ENCODE peak calls at places on chromosomes 12 and 14, in ten cellular contexts. F is cardiac fibroblast, V is GM06990, N is adrenal gland, P is right atrium auricular region, A is astrocyte of the spinal cord, R is colonic mucosa, G is GM12878, Y is GM10248, I is B cell. W is an unnamed sample.

GRCh38 chr14:66507181-66507721 is 696 bp upstream of the GPHN start:
- DNase-seq in F (no peak), V (no peak), N (no peak), P (no peak), A (no peak), R (no peak), G (no peak), Y (no peak), I (no peak), W (no peak)

GRCh38 chr12:105214670-105215375 is 21.2 kb downstream of the APPL2 start:
- DNase-seq in F (peak), V (no peak), N (no peak), P (no peak), A (no peak), R (peak), G (no peak), Y (no peak), I (no peak), W (no peak)

GRCh38 chr12:80847575-80847974 is 90.2 kb downstream of the LIN7A start:
- DNase-seq in F (no peak), V (no peak), N (no peak), P (no peak), A (no peak), R (no peak), G (no peak), Y (no peak), I (no peak), W (no peak)

GRCh38 chr12:87603727-87604126 is 425.5 kb downstream of the C12orf50 start:
- DNase-seq in F (no peak), V (no peak), N (no peak), P (no peak), A (no peak), R (no peak), G (no peak), Y (no peak), I (no peak), W (no peak)

GRCh38 chr14:104278214-104278534 is 139.8 kb downstream of the KIF26A start:
- DNase-seq in F (no peak), V (no peak), N (no peak), P (no peak), A (no peak), R (no peak), G (no peak), Y (no peak), I (no peak), W (no peak)

GRCh38 chr14:57089901-57090300 is 178.8 kb downstream of the EXOC5 start:
- DNase-seq in F (no peak), V (no peak), N (no peak), P (no peak), A (no peak), R (no peak), G (no peak), Y (no peak), I (no peak), W (no peak)

GRCh38 chr12:89319111-89319510 is 33.2 kb downstream of the DUSP6 start:
- DNase-seq in F (peak), V (no peak), N (peak), P (no peak), A (no peak), R (no peak), G (no peak), Y (no peak), I (no peak), W (no peak)

GRCh38 chr14:81319946-81320345 is 80.2 kb downstream of the STON2 start:
- DNase-seq in F (no peak), V (no peak), N (no peak), P (no peak), A (no peak), R (no peak), G (no peak), Y (no peak), I (no peak), W (no peak)

GRCh38 chr12:80053048-80053790 is 46.1 kb upstream of the OTOGL start:
- DNase-seq in F (peak), V (no peak), N (peak), P (peak), A (peak), R (peak), G (no peak), Y (no peak), I (no peak), W (no peak)

GRCh38 chr14:105019861-105020814 is 745 bp downstream of the CDCA4 start:
- DNase-seq in F (peak), V (peak), N (peak), P (no peak), A (peak), R (peak), G (no peak), Y (peak), I (peak), W (peak)

GRCh38 chr14:60632777-60633176 is 16.5 kb downstream of the SIX1 start:
- DNase-seq in F (no peak), V (no peak), N (no peak), P (no peak), A (no peak), R (no peak), G (peak), Y (no peak), I (no peak), W (no peak)

GRCh38 chr14:32513571-32514009 is 184.5 kb downstream of the AKAP6 start:
- DNase-seq in F (peak), V (no peak), N (no peak), P (no peak), A (peak), R (no peak), G (no peak), Y (no peak), I (no peak), W (no peak)

GRCh38 chr12:65824314-65824563 is at the start of gene HMGA2:
- DNase-seq in F (peak), V (no peak), N (peak), P (no peak), A (no peak), R (peak), G (no peak), Y (peak), I (no peak), W (peak)

GRCh38 chr12:25829192-25829591 is 129.3 kb upstream of the RASSF8 start:
- DNase-seq in F (peak), V (no peak), N (no peak), P (peak), A (peak), R (no peak), G (no peak), Y (no peak), I (no peak), W (no peak)

GRCh38 chr14:20690848-20691640 is 2.5 kb downstream of the ANG start:
- DNase-seq in F (peak), V (no peak), N (peak), P (peak), A (peak), R (peak), G (peak), Y (peak), I (peak), W (peak)

GRCh38 chr12:113826805-113827204 is 139.3 kb downstream of the RBM19 start:
- DNase-seq in F (no peak), V (no peak), N (no peak), P (no peak), A (no peak), R (no peak), G (no peak), Y (no peak), I (no peak), W (no peak)

GRCh38 chr14:49970474-49971147 is 77.7 kb downstream of the ARF6 start:
- DNase-seq in F (peak), V (no peak), N (peak), P (peak), A (peak), R (peak), G (no peak), Y (no peak), I (no peak), W (no peak)

GRCh38 chr14:92900660-92901059 is 22.3 kb upstream of the CHGA start:
- DNase-seq in F (no peak), V (no peak), N (no peak), P (no peak), A (no peak), R (no peak), G (no peak), Y (no peak), I (no peak), W (no peak)

GRCh38 chr12:106309671-106310313 is 7.3 kb downstream of the TCP11L2 start:
- DNase-seq in F (peak), V (no peak), N (peak), P (no peak), A (peak), R (no peak), G (no peak), Y (no peak), I (no peak), W (no peak)

GRCh38 chr12:128078311-128078851 is 188.6 kb upstream of the TMEM132C start:
- DNase-seq in F (no peak), V (no peak), N (peak), P (no peak), A (peak), R (no peak), G (no peak), Y (no peak), I (no peak), W (no peak)

GRCh38 chr12:42590324-42590934 is 883 bp upstream of the PRICKLE1 start:
- DNase-seq in F (no peak), V (peak), N (peak), P (peak), A (no peak), R (peak), G (no peak), Y (peak), I (peak), W (peak)

GRCh38 chr14:34911209-34912150 is 36.3 kb upstream of the BAZ1A start:
- DNase-seq in F (peak), V (no peak), N (peak), P (no peak), A (peak), R (no peak), G (no peak), Y (no peak), I (no peak), W (no peak)

GRCh38 chr12:114152066-114152465 is 185.9 kb upstream of the RBM19 start:
- DNase-seq in F (no peak), V (no peak), N (no peak), P (no peak), A (no peak), R (no peak), G (no peak), Y (no peak), I (no peak), W (no peak)

GRCh38 chr14:33457617-33458016 is 493.3 kb downstream of the EGLN3 start:
- DNase-seq in F (no peak), V (no peak), N (no peak), P (no peak), A (no peak), R (no peak), G (no peak), Y (no peak), I (no peak), W (no peak)

GRCh38 chr12:125081427-125081826 is 16.2 kb downstream of the AACS start:
- DNase-seq in F (no peak), V (no peak), N (no peak), P (no peak), A (no peak), R (no peak), G (no peak), Y (no peak), I (no peak), W (no peak)

GRCh38 chr12:263574-263973 is 938 bp upstream of the SLC6A13 start:
- DNase-seq in F (peak), V (no peak), N (no peak), P (no peak), A (peak), R (no peak), G (no peak), Y (no peak), I (no peak), W (no peak)

GRCh38 chr14:22084393-22085281 is 411.0 kb upstream of the OR4E1 start:
- DNase-seq in F (peak), V (peak), N (peak), P (no peak), A (peak), R (peak), G (peak), Y (peak), I (peak), W (peak)

GRCh38 chr14:105108516-105108864 is 43.3 kb upstream of the GPR132 start:
- DNase-seq in F (no peak), V (no peak), N (no peak), P (no peak), A (no peak), R (no peak), G (no peak), Y (no peak), I (no peak), W (no peak)

GRCh38 chr12:11863478-11863906 is 207.2 kb upstream of the BCL2L14 start:
- DNase-seq in F (peak), V (no peak), N (peak), P (peak), A (no peak), R (no peak), G (no peak), Y (no peak), I (no peak), W (no peak)

GRCh38 chr12:27869567-27869966 is 89.5 kb upstream of the MANSC4 start:
- DNase-seq in F (no peak), V (no peak), N (no peak), P (peak), A (no peak), R (no peak), G (no peak), Y (no peak), I (no peak), W (no peak)

GRCh38 chr14:35341454-35342159 is 49.4 kb downstream of the PSMA6 start:
- DNase-seq in F (peak), V (no peak), N (peak), P (peak), A (peak), R (peak), G (no peak), Y (peak), I (no peak), W (peak)

GRCh38 chr14:61636792-61637191 is 58.5 kb upstream of the HIF1A start:
- DNase-seq in F (no peak), V (no peak), N (no peak), P (no peak), A (no peak), R (no peak), G (no peak), Y (no peak), I (peak), W (no peak)

GRCh38 chr14:96247031-96247430 is 9.0 kb upstream of the BDKRB1 start:
- DNase-seq in F (no peak), V (no peak), N (no peak), P (no peak), A (no peak), R (no peak), G (no peak), Y (no peak), I (no peak), W (no peak)

DNA sequence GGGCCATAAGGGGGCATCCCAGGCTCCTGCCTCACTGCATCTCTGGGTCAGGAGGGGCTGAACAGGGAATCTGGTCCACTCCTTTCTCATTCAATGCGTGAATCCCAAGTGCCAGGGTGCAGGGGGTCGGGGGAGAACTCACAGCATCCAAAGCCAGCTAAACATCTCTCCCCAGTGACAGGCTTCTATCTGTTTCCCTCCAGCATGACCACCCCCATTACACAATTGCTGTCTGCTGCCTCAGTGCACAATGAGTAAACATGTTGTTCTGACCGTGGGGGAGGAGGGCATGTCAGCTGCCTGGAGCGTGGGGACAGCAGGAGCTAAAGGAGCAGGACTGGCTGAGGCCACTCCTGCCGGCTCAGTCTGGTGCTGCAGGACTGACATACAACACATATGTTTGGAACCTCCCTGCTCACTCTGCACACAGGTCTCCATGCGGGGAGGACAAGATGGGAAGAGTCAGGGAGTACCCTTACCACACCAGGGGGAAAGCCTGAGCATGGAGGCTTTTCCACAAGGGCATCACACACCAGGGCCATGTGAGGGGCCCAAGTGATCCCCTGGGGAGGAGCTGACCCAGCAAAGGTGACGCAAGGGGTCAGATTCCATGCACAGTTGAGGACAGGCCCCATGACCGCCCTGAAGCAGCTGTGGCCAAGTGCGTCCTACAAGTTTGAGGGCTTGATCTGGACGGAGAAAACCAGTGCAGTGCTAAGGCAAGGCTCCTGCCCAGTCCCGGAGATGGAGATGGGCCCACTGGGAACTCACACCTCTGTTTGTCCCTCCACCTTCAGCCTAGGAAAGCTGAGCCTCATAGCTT is 1.4 kb downstream of the TNS2 start:
- DNase-seq in F (peak), V (no peak), N (peak), P (peak), A (no peak), R (peak), G (no peak), Y (no peak), I (peak), W (no peak)
- TF ChIP-seq CTCF in F (peak), V (no peak), N (peak), P (peak), A (no peak), R (no peak), G (no peak), Y (no peak), I (no peak), W (no peak)

GRCh38 chr12:121189061-121189886 is 20.7 kb upstream of the P2RX4 start:
- DNase-seq in F (no peak), V (no peak), N (no peak), P (no peak), A (no peak), R (no peak), G (no peak), Y (no peak), I (no peak), W (no peak)
- TF ChIP-seq CTCF in F (no peak), V (no peak), N (no peak), P (no peak), A (no peak), R (no peak), G (no peak), Y (no peak), I (no peak), W (no peak)

DNA sequence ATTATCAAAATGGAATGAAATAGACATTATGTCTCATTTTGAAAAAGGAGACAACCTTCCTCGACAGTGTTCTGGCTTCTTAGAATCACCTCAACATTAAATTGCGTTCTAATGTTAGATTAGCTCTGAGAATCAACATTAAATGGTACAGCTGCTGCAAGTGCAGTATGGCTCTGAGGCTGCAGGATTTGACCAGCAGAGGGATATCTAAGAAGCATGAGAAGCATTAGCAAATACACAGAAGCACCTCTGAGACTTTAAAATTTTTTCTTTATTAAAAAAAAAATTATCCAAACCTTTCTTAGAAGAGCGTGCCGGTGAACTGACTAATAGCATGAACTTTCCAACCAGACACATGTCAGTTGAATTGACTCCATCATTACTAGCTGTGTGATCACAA is 253.4 kb upstream of the LRIG3 start:
- DNase-seq in F (peak), V (no peak), N (no peak), P (no peak), A (no peak), R (no peak), G (no peak), Y (no peak), I (no peak), W (no peak)
- TF ChIP-seq CTCF in F (peak), V (peak), N (no peak), P (no peak), A (peak), R (no peak), G (no peak), Y (no peak), I (no peak), W (no peak)

DNA sequence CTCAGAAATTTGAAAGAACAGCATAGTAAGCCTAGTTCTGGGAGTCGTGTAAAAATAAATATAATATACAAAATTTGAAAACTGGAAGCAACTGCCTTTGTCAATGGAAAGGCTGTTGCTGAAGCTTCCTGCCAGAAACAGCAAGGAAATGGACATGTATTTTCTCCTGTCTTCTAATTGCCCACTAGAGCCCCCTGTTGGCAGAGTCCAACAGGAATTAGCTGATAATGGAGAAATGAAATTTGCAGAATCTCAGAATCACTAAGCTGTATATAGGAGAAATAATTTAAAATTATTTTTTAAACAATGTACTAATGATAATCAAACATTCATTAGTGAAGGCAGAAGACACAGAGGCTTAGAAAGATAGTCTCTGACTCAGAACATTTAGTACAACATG is 414.8 kb downstream of the SLC6A15 start:
- DNase-seq in F (no peak), V (no peak), N (no peak), P (no peak), A (no peak), R (no peak), G (no peak), Y (no peak), I (no peak), W (no peak)
- TF ChIP-seq CTCF in F (no peak), V (peak), N (no peak), P (no peak), A (peak), R (no peak), G (peak), Y (no peak), I (no peak), W (peak)

DNA sequence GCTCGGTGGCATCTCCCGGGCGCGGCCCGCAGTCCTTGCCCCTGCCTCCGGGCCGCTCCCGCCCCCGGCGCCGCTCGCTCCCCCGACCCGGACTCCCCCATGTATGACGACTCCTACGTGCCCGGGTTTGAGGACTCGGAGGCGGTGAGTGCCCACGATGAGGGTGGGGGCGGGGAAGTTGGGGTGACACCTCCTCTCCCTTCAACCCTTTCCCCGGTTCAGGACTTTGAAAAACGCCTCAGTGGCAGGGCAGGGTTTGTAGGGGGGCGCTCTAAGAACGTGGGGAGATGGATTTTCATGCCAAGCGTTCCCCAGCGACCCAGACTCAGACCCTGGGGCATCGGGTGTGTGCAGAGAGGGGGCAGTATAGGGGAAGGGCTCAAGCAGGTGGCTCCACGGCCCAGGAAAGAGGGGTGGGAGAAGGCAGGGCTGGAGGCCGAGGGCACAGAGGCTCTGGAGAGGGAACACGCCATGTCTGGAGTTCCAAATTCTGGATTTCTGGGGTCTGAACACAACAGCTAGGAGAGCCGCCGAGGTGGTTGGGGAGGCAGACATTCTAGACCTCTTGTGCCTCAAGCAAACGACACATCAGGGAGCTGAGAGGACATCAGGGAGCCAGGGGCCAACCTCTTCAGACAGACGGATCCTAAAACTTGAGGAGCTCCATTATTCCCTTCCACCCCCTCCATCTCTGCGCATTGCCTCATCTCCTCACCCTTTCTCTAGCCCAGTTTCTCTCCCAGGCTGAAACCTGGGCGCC is 715 bp downstream of the CACNB3 start:
- DNase-seq in F (peak), V (no peak), N (no peak), P (no peak), A (no peak), R (peak), G (no peak), Y (no peak), I (no peak), W (no peak)
- TF ChIP-seq CTCF in F (peak), V (peak), N (no peak), P (no peak), A (peak), R (no peak), G (no peak), Y (peak), I (peak), W (peak)

GRCh38 chr12:69649529-69649928 is 38.8 kb upstream of the LRRC10 start:
- DNase-seq in F (no peak), V (no peak), N (no peak), P (no peak), A (no peak), R (no peak), G (no peak), Y (no peak), I (no peak), W (no peak)
- TF ChIP-seq CTCF in F (no peak), V (no peak), N (no peak), P (no peak), A (no peak), R (no peak), G (no peak), Y (no peak), I (no peak), W (no peak)

GRCh38 chr14:101250336-101250947 is 310.9 kb upstream of the DIO3 start:
- DNase-seq in F (no peak), V (no peak), N (no peak), P (peak), A (no peak), R (no peak), G (no peak), Y (no peak), I (peak), W (no peak)
- TF ChIP-seq CTCF in F (no peak), V (no peak), N (no peak), P (no peak), A (no peak), R (no peak), G (no peak), Y (no peak), I (no peak), W (no peak)

GRCh38 chr14:90900712-90901111 is 84.5 kb upstream of the TTC7B start:
- DNase-seq in F (peak), V (no peak), N (no peak), P (no peak), A (peak), R (no peak), G (no peak), Y (no peak), I (no peak), W (no peak)
- TF ChIP-seq CTCF in F (no peak), V (no peak), N (no peak), P (peak), A (no peak), R (no peak), G (no peak), Y (no peak), I (no peak), W (no peak)